ENCODE peak calls at places on chromosomes 1 and 21, in six cellular contexts. U is ovary, N is transverse colon, Q is A549, O is tibial nerve, Z is upper lobe of left lung. P is an unnamed sample.

GRCh38 chr1:112172294-112172882 is 182.9 kb upstream of the KCND3 start:
- DNase-seq in U (no peak), N (no peak), Q (no peak), O (peak), Z (peak), P (no peak)

GRCh38 chr1:167763525-167764220 is 41.9 kb downstream of the MPZL1 start:
- DNase-seq in U (no peak), N (no peak), Q (no peak), O (no peak), Z (no peak), P (no peak)

GRCh38 chr1:99675994-99676393 is 30.1 kb downstream of the PALMD start:
- DNase-seq in U (no peak), N (no peak), Q (no peak), O (no peak), Z (no peak), P (no peak)

GRCh38 chr1:42952353-42953001 is 6.2 kb downstream of the SLC2A1 start:
- DNase-seq in U (no peak), N (peak), Q (no peak), O (no peak), Z (no peak), P (no peak)

GRCh38 chr1:156194300-156194652 is 372 bp downstream of the SLC25A44 start:
- DNase-seq in U (no peak), N (no peak), Q (no peak), O (no peak), Z (no peak), P (no peak)

GRCh38 chr1:157198619-157199420 is 60.6 kb upstream of the ETV3 start:
- DNase-seq in U (no peak), N (no peak), Q (no peak), O (no peak), Z (peak), P (no peak)

GRCh38 chr1:204383163-204383904 is 23.6 kb upstream of the PLEKHA6 start:
- DNase-seq in U (no peak), N (no peak), Q (no peak), O (no peak), Z (no peak), P (no peak)

GRCh38 chr1:156601892-156602291 is 613 bp upstream of the GPATCH4 start:
- DNase-seq in U (no peak), N (no peak), Q (no peak), O (no peak), Z (no peak), P (no peak)

GRCh38 chr1:173771536-173771935 is 52.9 kb upstream of the DARS2 start:
- DNase-seq in U (no peak), N (no peak), Q (no peak), O (no peak), Z (no peak), P (no peak)

GRCh38 chr1:1402081-1402900 is 3.2 kb upstream of the CCNL2 start:
- DNase-seq in U (no peak), N (peak), Q (peak), O (no peak), Z (no peak), P (no peak)

GRCh38 chr1:162353078-162353477 is 23.6 kb downstream of the SPATA46 start:
- DNase-seq in U (no peak), N (no peak), Q (no peak), O (no peak), Z (no peak), P (no peak)

GRCh38 chr1:206685749-206686485 is 1.2 kb downstream of the MAPKAPK2 start:
- DNase-seq in U (peak), N (peak), Q (peak), O (no peak), Z (peak), P (peak)
- TF ChIP-seq POLR2A in U (peak), N (peak), Q (no peak), O (peak), Z (peak), P (no peak)

GRCh38 chr1:187310038-187310437 is 481.3 kb downstream of the PLA2G4A start:
- DNase-seq in U (no peak), N (no peak), Q (no peak), O (no peak), Z (no peak), P (no peak)

DNA sequence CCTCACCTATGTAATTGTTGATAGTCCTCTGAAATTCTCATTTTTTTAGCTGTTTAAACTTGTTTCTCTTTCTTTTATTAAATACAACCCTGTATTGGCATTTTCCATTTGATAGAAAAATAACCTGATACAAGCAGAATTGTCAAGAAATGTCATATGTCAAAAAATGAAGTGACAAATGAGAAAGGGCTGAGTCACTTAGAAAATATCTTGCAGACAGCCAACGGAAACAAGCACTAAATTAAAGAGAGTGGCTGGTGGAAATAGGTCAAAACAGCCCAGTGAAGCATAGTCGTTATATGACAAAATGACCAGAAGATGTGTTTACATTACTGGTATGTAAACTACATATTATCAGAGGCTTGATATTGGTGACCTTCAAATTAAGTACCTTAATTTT is 484.4 kb downstream of the PLA2G4A start:
- DNase-seq in U (no peak), N (no peak), Q (no peak), O (no peak), Z (no peak), P (no peak)
- TF ChIP-seq EP300 in U (no peak), N (no peak), Q (no peak), O (no peak), Z (no peak), P (no peak)

GRCh38 chr1:110903853-110904500 is 31.0 kb downstream of the CD53 start:
- DNase-seq in U (no peak), N (no peak), Q (no peak), O (no peak), Z (no peak), P (no peak)
- TF ChIP-seq POLR2A in U (no peak), N (no peak), Q (no peak), O (no peak), Z (no peak), P (no peak)

GRCh38 chr1:235999259-235999925 is 65.5 kb downstream of the NID1 start:
- DNase-seq in U (no peak), N (no peak), Q (peak), O (no peak), Z (no peak), P (no peak)
- TF ChIP-seq EP300 in U (no peak), N (no peak), Q (no peak), O (no peak), Z (no peak), P (no peak)

DNA sequence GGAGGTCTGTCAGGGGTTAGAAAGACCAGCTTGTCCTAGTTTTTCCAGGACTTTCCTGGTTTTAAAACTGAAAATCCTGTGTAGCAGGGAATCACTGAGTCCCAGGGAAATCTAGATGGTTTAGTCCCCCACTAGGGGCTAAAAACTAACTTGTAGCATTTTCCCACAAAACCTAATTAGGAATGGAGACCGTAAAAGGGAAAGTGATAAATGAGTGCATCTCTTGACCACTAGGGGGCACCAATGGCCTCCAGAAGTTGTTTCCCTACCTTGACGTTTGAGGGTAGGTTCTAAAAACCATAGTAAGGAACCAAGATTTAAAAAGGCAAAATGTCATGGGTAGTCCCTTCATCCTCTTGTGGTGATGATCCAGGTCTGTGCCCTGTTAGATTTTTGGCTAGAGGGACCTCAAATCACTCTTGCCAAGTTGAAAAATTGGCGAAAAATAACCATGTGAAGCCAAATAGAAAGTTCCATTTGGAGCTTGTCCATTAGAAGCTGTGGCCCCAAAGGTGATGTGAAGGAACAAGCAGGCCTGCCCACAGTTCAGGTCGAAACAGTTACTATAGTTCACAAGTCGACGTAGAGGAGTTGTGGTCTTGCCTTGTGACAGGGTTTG is 24.5 kb downstream of the CLIC6 start:
- DNase-seq in U (peak), N (peak), Q (peak), O (no peak), Z (peak), P (peak)
- TF ChIP-seq POLR2A in U (no peak), N (no peak), Q (no peak), O (no peak), Z (no peak), P (no peak)

DNA sequence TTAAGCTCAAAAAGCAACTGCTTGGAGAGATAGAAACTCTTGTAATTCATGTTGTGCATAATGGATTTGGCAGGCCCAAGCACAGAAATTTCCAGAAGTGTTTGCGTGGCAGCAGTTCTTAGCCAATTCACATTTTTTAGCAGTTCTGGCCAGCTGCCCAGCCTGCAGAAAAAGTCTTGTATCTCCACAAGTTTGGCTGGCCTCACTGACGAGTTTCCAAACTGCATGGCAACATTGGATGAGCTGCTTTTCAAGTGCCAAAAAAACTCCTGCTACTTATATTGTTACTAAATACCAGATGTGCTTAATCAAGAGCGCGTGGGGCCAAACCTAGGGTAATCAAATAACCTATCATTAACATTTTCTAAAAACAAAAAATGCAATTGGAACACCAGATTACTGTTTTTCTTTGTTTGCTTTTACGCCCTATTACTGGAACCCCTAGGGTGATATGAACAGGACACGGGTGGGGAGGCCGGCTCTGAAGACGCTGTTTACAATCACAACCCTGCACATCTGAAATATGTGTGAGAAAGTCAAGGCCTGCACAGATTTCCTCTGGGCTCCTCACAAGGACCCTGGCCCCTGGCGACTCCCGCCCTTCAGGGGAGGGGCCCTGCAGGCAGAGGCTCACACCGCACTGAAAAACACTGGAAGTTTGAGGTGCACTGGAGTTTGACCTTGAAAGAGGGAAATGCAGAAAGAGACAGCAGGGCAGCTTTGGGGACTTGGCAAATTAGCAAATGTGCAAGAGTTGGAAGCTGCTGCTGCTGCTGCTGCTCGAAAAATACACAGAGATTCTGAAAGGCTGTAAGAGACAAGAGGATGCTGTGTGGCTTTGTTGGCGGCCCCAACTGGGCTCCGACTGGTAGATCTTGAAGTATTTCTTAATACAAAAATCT is 55.2 kb upstream of the TARBP1 start:
- DNase-seq in U (peak), N (peak), Q (no peak), O (peak), Z (peak), P (peak)
- TF ChIP-seq EP300 in U (peak), N (peak), Q (no peak), O (no peak), Z (peak), P (peak)

GRCh38 chr1:77473690-77474089 is 191.9 kb downstream of the AK5 start:
- DNase-seq in U (no peak), N (no peak), Q (no peak), O (no peak), Z (no peak), P (no peak)
- TF ChIP-seq POLR2A in U (no peak), N (no peak), Q (no peak), O (no peak), Z (no peak), P (no peak)

DNA sequence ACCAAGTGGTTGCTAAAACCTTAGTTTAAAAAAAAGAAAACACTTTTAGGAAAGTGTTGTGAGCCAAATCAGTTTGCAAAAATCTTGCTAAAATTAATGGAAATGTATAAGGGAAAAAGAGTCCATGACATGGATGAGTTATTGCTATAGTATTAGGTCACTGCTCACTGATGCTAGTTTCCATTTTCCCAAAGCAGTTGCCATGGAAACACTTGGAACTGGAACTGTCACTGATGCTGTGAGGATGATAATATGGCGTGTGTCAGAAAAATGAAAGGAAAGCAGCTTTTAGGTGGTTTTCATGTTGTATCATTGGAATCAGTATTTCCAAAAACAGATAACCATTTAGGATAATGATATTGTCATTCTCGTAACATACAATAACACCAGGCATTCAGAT is 104.4 kb downstream of the PHTF1 start:
- DNase-seq in U (no peak), N (no peak), Q (no peak), O (no peak), Z (no peak), P (no peak)
- TF ChIP-seq EP300 in U (no peak), N (no peak), Q (no peak), O (no peak), Z (no peak), P (no peak)

P was measured in stomach.